ENCODE peak calls at places on chromosomes 4 and X, in seven cellular contexts. L is dorsolateral prefrontal cortex, M is LoVo, D is H4, F is HFF-Myc, K is left cardiac atrium, I is neural crest cell. W is an unnamed sample.
A peak's percentile ranks its signal among the peaks of the same experiment; 100 is the strongest.

GRCh38 chr4:157674699-157675098 is 454.2 kb downstream of the GRIA2 start:
- DNase-seq in L (peak; percentile 30), M (no peak), D (no peak), F (no peak), K (no peak), I (no peak), W (no peak)

GRCh38 chr4:38928886-38929285 is 61.3 kb downstream of the FAM114A1 start:
- DNase-seq in L (peak; percentile 15), M (no peak), D (no peak), F (no peak), K (no peak), I (no peak), W (no peak)

GRCh38 chr4:103673983-103674382 is 45.8 kb downstream of the TACR3 start:
- DNase-seq in L (no peak), M (no peak), D (no peak), F (no peak), K (no peak), I (no peak), W (no peak)

GRCh38 chr4:146957252-146957651 is 11.6 kb upstream of the TTC29 start:
- DNase-seq in L (no peak), M (no peak), D (peak; percentile 68), F (peak; percentile 92), K (no peak), I (no peak), W (no peak)

GRCh38 chrX:13868481-13869040 is 51.7 kb upstream of the GPM6B start:
- DNase-seq in L (no peak), M (no peak), D (no peak), F (no peak), K (no peak), I (no peak), W (no peak)

GRCh38 chr4:5883916-5884315 is 9.0 kb downstream of the CRMP1 start:
- DNase-seq in L (no peak), M (no peak), D (no peak), F (no peak), K (no peak), I (no peak), W (no peak)

GRCh38 chr4:82892467-82892802 is 1.5 kb upstream of the SEC31A start:
- DNase-seq in L (no peak), M (no peak), D (no peak), F (no peak), K (no peak), I (no peak), W (no peak)

GRCh38 chr4:53855886-53856260 is 208.5 kb downstream of the CHIC2 start:
- DNase-seq in L (no peak), M (no peak), D (no peak), F (no peak), K (no peak), I (no peak), W (no peak)